ENCODE peak calls at places on chromosomes 12 and 14, in six cellular contexts. J is activated CD8-positive, alpha-beta memory T cell treated with anti-CD3 and anti-CD28 coated beads for 48 hours; R is GM12891; C is stimulated activated CD4-positive, alpha-beta T cell treated with anti-CD3 and anti-CD28 coated beads, Interleukin-15, amount 100 ng/mL, for 1 hour; F is head of caudate nucleus; E is AG08395. M is an unnamed sample.
A peak's percentile ranks its signal among the peaks of the same experiment; 100 is the strongest.

GRCh38 chr12:18837025-18837424 is 99.1 kb downstream of the CAPZA3 start:
- DNase-seq in J (no peak), R (no peak), C (no peak), F (no peak), E (no peak), M (no peak)

GRCh38 chr14:80567905-80568512 is 356.7 kb upstream of the DIO2 start:
- DNase-seq in J (no peak), R (no peak), C (no peak), F (no peak), E (no peak), M (no peak)

GRCh38 chr14:24274101-24274543 is 2.7 kb upstream of the RABGGTA start:
- DNase-seq in J (no peak), R (peak; percentile 55), C (no peak), F (no peak), E (no peak), M (no peak)

GRCh38 chr12:28051516-28052456 is 79.3 kb upstream of the PTHLH start:
- DNase-seq in J (no peak), R (no peak), C (no peak), F (no peak), E (peak; percentile 7), M (no peak)

GRCh38 chr12:27639265-27639664 is 57.0 kb upstream of the REP15 start:
- DNase-seq in J (no peak), R (no peak), C (no peak), F (no peak), E (no peak), M (no peak)

GRCh38 chr14:57833304-57833703 is 32.6 kb downstream of the SLC35F4 start:
- DNase-seq in J (no peak), R (no peak), C (no peak), F (peak; percentile 43), E (peak; percentile 81), M (no peak)

GRCh38 chr14:58848365-58848764 is 210.6 kb downstream of the DACT1 start:
- DNase-seq in J (no peak), R (no peak), C (no peak), F (no peak), E (no peak), M (no peak)

GRCh38 chr12:47773062-47773857 is at the start of gene SLC48A1:
- DNase-seq in J (peak; percentile 43), R (peak; percentile 91), C (peak; percentile 54), F (peak; percentile 91), E (peak; percentile 89), M (peak; percentile 36)

GRCh38 chr12:106251636-106252035 is 3.8 kb upstream of the CKAP4 start:
- DNase-seq in J (no peak), R (no peak), C (no peak), F (peak; percentile 31), E (peak; percentile 54), M (no peak)